ENCODE peak calls at places on chromosomes 2 and 18, in six cellular contexts. L, H, T, A, E and X are unnamed samples.

GRCh38 chr2:181553244-181553643 is 96.1 kb downstream of the ITGA4 start:
- DNase-seq in A (no peak), H (no peak), T (no peak), E (no peak), L (no peak), X (no peak)

GRCh38 chr18:44546954-44547353 is 133.7 kb upstream of the SETBP1 start:
- DNase-seq in H (no peak), T (no peak), A (no peak), E (no peak), L (no peak), X (no peak)

GRCh38 chr2:241908686-241909420 is 39.3 kb downstream of the RTP5 start:
- DNase-seq in L (no peak), T (no peak), E (peak; percentile 71), A (no peak), H (no peak), X (no peak)

GRCh38 chr2:104872034-104872865 is 18.3 kb downstream of the POU3F3 start:
- DNase-seq in L (no peak), A (no peak), H (no peak), E (peak; percentile 73), T (no peak), X (no peak)

GRCh38 chr2:89763254-89763580 is 1071.7 kb downstream of the RPIA start:
- DNase-seq in L (peak; percentile 39), T (no peak), A (peak; percentile 52), H (peak; percentile 65), E (peak; percentile 75), X (no peak)

GRCh38 chr2:55010149-55010591 is 40.1 kb downstream of the RTN4 start:
- DNase-seq in E (peak; percentile 82), A (no peak), T (no peak), L (no peak), H (peak; percentile 73), X (peak; percentile 3)

GRCh38 chr2:65404988-65405697 is 27.3 kb downstream of the SPRED2 start:
- DNase-seq in T (no peak), E (no peak), L (no peak), H (no peak), A (no peak), X (no peak)

GRCh38 chr2:178877874-178878273 is 70.7 kb upstream of the TTN start:
- DNase-seq in H (no peak), L (no peak), T (no peak), A (no peak), E (no peak), X (no peak)

GRCh38 chr2:120503793-120504571 is 158.0 kb downstream of the INHBB start:
- DNase-seq in A (no peak), H (no peak), L (no peak), T (no peak), E (peak; percentile 66), X (no peak)

GRCh38 chr18:22433960-22434359 is 16.2 kb upstream of the CTAGE1 start:
- DNase-seq in T (no peak), A (no peak), E (no peak), L (no peak), H (no peak), X (no peak)

GRCh38 chr2:20465716-20466391 is 19.0 kb downstream of the RHOB start:
- DNase-seq in H (peak; percentile 26), L (peak; percentile 67), E (peak; percentile 23), A (no peak), T (no peak), X (no peak)

GRCh38 chr2:39504790-39505335 is 67.8 kb upstream of the MAP4K3 start:
- DNase-seq in L (no peak), T (no peak), E (no peak), A (no peak), H (no peak), X (no peak)
- TF ChIP-seq POLR2AphosphoS5 in L (no peak), T (no peak), E (no peak), A (no peak), H (peak; percentile 59), X (no peak)

DNA sequence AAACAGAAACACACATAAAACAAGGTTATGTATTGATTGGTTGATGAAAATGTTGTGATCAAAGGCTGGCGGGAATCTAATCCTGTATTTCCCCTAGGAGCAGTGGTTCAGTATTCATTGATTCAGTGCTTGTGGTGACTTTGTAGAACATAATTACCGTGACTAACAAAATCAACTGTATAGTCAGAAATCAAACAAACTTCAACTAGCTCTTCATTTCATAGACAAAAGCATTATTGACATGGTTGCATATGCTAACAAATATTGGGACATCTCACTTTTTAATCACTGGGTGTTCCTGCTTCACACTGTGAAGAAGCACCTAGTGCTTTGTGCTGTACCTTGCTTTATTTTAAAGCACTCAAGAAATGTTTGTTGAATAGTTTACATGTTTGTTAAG is 41.4 kb downstream of the USP14 start:
- DNase-seq in A (no peak), T (no peak), L (no peak), H (no peak), E (no peak), X (no peak)
- TF ChIP-seq POLR2AphosphoS5 in A (no peak), T (no peak), L (no peak), H (no peak), E (no peak), X (no peak)

GRCh38 chr2:112811841-112812306 is 24.7 kb downstream of the IL1B start:
- DNase-seq in T (no peak), A (no peak), L (no peak), E (no peak), H (no peak), X (no peak)
- TF ChIP-seq POLR2AphosphoS5 in T (no peak), A (no peak), L (no peak), E (no peak), H (no peak), X (no peak)

GRCh38 chr2:229445501-229446294 is 174.6 kb upstream of the PID1 start:
- DNase-seq in A (no peak), L (no peak), H (peak; percentile 87), T (no peak), E (no peak), X (no peak)

GRCh38 chr2:229443869-229444268 is 172.8 kb upstream of the PID1 start:
- DNase-seq in H (no peak), L (no peak), T (no peak), E (no peak), A (no peak), X (no peak)

GRCh38 chr2:229446316-229446715 is 175.2 kb upstream of the PID1 start:
- DNase-seq in H (no peak), A (no peak), E (no peak), T (no peak), L (no peak), X (no peak)

GRCh38 chr2:229443141-229443540 is 172.1 kb upstream of the PID1 start:
- DNase-seq in H (no peak), A (no peak), T (no peak), L (no peak), E (no peak), X (no peak)

GRCh38 chr2:229445013-229445412 is 173.9 kb upstream of the PID1 start:
- DNase-seq in E (no peak), H (peak; percentile 92), T (peak; percentile 5), L (no peak), A (no peak), X (no peak)
- TF ChIP-seq POLR2AphosphoS5 in E (no peak), H (peak; percentile 78), T (no peak), L (no peak), A (no peak), X (no peak)